ENCODE peak calls at places on chromosome 12, in eight cellular contexts. X is neuronal stem cell; I is stomach; R is thoracic aorta; C is HCT116; M is CD8-positive, alpha-beta memory T cell; B is HepG2; L is upper lobe of right lung. O is an unnamed sample. For H3K4me1, the result is how much of the 10 kb centered on the place peaks cover.

GRCh38 chr12:94617101-94617500 is 33.3 kb downstream of the TMCC3 start:
- DNase-seq in X (no peak), I (no peak), R (no peak), C (no peak), M (no peak), B (no peak), L (no peak), O (no peak)

GRCh38 chr12:53078425-53079225 is 565 bp downstream of the SPRYD3 start:
- DNase-seq in X (no peak), I (peak), R (no peak), C (no peak), M (no peak), B (no peak), L (no peak), O (no peak)

GRCh38 chr12:122125452-122126341 is 47.1 kb downstream of the MLXIP start:
- DNase-seq in X (no peak), I (no peak), R (no peak), C (no peak), M (no peak), B (no peak), L (no peak), O (no peak)

GRCh38 chr12:85279449-85280137 is 427 bp upstream of the ALX1 start:
- DNase-seq in X (peak), I (no peak), R (no peak), C (no peak), M (no peak), B (no peak), L (no peak), O (peak)

GRCh38 chr12:128323526-128323925 is 56.6 kb downstream of the TMEM132C start:
- DNase-seq in X (no peak), I (no peak), R (no peak), C (no peak), M (no peak), B (no peak), L (no peak), O (no peak)

GRCh38 chr12:80697270-80697887 is 10.1 kb upstream of the MYF6 start:
- DNase-seq in X (no peak), I (no peak), R (no peak), C (no peak), M (no peak), B (no peak), L (no peak), O (no peak)

GRCh38 chr12:4202482-4202881 is 71.1 kb upstream of the CCND2 start:
- DNase-seq in X (no peak), I (no peak), R (no peak), C (no peak), M (no peak), B (no peak), L (no peak), O (no peak)

GRCh38 chr12:46206471-46206870 is 62.4 kb downstream of the SLC38A1 start:
- DNase-seq in X (no peak), I (no peak), R (no peak), C (no peak), M (no peak), B (no peak), L (no peak), O (no peak)

GRCh38 chr12:108666326-108666995 is 32.8 kb upstream of the SELPLG start:
- DNase-seq in X (no peak), I (no peak), R (no peak), C (no peak), M (no peak), B (peak), L (no peak), O (no peak)

GRCh38 chr12:92036771-92037453 is 108.7 kb downstream of the BTG1 start:
- DNase-seq in X (no peak), I (no peak), R (no peak), C (no peak), M (no peak), B (no peak), L (no peak), O (no peak)

GRCh38 chr12:2306012-2306411 is 253.2 kb downstream of the CACNA1C start:
- DNase-seq in X (no peak), I (no peak), R (no peak), C (no peak), M (no peak), B (no peak), L (no peak), O (no peak)

GRCh38 chr12:49225551-49226166 is 36.8 kb upstream of the TUBA1A start:
- DNase-seq in X (no peak), I (no peak), R (no peak), C (no peak), M (no peak), B (no peak), L (peak), O (no peak)

GRCh38 chr12:71312767-71313375 is 126.7 kb upstream of the LGR5 start:
- DNase-seq in X (no peak), I (no peak), R (no peak), C (peak), M (no peak), B (no peak), L (no peak), O (no peak)

GRCh38 chr12:14366211-14366762 is 805 bp downstream of the ATF7IP start:
- DNase-seq in X (no peak), I (no peak), R (no peak), C (no peak), M (no peak), B (peak), L (no peak), O (peak)

GRCh38 chr12:117835113-117835512 is 133.7 kb downstream of the KSR2 start:
- DNase-seq in X (no peak), I (no peak), R (no peak), C (no peak), M (no peak), B (no peak), L (no peak), O (no peak)

GRCh38 chr12:99984271-99985128 is at the start of gene ANKS1B:
- DNase-seq in X (peak), I (peak), R (peak), C (no peak), M (no peak), B (no peak), L (peak), O (peak)

GRCh38 chr12:105522166-105522825 is 191.8 kb downstream of the C12orf75 start:
- DNase-seq in X (no peak), I (no peak), R (no peak), C (no peak), M (no peak), B (no peak), L (no peak), O (no peak)

GRCh38 chr12:92403210-92404175 is 257.8 kb upstream of the BTG1 start:
- DNase-seq in X (no peak), I (no peak), R (no peak), C (no peak), M (peak), B (no peak), L (no peak), O (peak)

GRCh38 chr12:65238609-65239008 is 39.9 kb upstream of the MSRB3 start:
- DNase-seq in X (no peak), I (no peak), R (no peak), C (no peak), M (no peak), B (no peak), L (no peak), O (no peak)

GRCh38 chr12:8687846-8688601 is 9.8 kb upstream of the RIMKLB start:
- DNase-seq in X (no peak), I (no peak), R (peak), C (peak), M (no peak), B (no peak), L (no peak), O (peak)

GRCh38 chr12:120367924-120368788 is 808 bp downstream of the MSI1 start:
- DNase-seq in X (no peak), I (no peak), R (no peak), C (no peak), M (no peak), B (no peak), L (no peak), O (no peak)

GRCh38 chr12:122024132-122024785 is 2.6 kb downstream of the BCL7A start:
- DNase-seq in X (no peak), I (no peak), R (no peak), C (no peak), M (no peak), B (peak), L (no peak), O (no peak)

GRCh38 chr12:78865297-78865955 is 852 bp downstream of the SYT1 start:
- DNase-seq in X (no peak), I (no peak), R (no peak), C (no peak), M (no peak), B (no peak), L (no peak), O (no peak)

GRCh38 chr12:78870539-78870938 is 6.0 kb downstream of the SYT1 start:
- DNase-seq in X (no peak), I (no peak), R (no peak), C (no peak), M (no peak), B (no peak), L (no peak), O (no peak)

GRCh38 chr12:78864483-78865296 is at the start of gene SYT1:
- DNase-seq in X (peak), I (no peak), R (no peak), C (no peak), M (no peak), B (no peak), L (peak), O (no peak)

GRCh38 chr12:78863482-78864427 is 819 bp upstream of the SYT1 start:
- DNase-seq in X (peak), I (no peak), R (no peak), C (no peak), M (no peak), B (no peak), L (peak), O (no peak)

DNA sequence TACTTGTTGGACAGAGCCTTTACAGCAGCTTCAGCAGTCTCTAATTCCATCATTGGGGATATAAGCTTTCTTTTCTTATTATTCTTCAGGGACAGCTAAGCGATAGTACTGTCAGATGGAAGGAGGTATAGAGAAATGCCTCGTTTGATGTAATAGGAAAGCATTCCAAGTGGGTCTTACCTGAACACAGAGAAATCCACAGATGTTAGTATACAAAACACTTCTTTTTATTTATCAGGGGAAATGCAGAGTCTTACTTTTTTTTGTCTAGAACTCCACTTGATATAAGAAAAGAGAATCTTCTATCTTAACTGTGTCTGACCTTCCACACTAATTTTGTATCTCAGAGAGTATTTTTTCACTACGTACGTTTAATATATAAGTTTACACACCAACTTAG is 1.9 kb downstream of the SYT1 start:
- DNase-seq in X (no peak), I (no peak), R (no peak), C (no peak), M (no peak), B (no peak), L (no peak), O (no peak)
- H3K4me3 ChIP-seq in X (peak), I (no peak), R (no peak), C (peak), M (no peak), B (no peak), L (no peak), O (no peak)

DNA sequence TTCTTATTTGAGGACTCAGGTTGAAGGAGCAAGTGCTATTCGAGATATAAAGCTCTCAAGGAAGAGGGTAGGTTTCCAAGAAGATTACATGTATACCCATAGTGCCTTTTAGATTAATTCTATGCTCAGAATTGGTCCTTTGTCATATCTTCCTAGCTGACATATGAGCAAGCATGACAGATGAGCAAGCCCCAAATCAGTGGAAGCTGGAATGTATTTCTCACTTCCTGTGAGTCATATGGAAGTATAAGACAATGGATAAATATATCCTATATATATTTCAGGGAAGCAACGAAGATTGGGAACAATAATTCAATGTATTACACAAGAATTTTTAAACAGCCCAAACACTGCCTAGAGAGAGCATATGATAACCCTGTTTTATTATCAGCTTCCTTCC is 674.1 kb upstream of the ATXN7L3B start:
- DNase-seq in X (no peak), I (no peak), R (no peak), C (peak), M (no peak), B (no peak), L (no peak), O (no peak)
- H3K27ac ChIP-seq in X (no peak), I (no peak), R (no peak), C (no peak), M (no peak), B (no peak), L (no peak), O (no peak)

GRCh38 chr12:50394469-50395029 is 1.9 kb downstream of the FAM186A start:
- DNase-seq in X (no peak), I (no peak), R (no peak), C (no peak), M (no peak), B (peak), L (no peak), O (no peak)
- H3K4me1 ChIP-seq in X (under half), I (under half), R (under half), C (under half), M (under half), B (under half), L (under half), O (under half)

GRCh38 chr12:21939435-21939834 is 1.8 kb downstream of the ABCC9 start:
- DNase-seq in X (no peak), I (no peak), R (no peak), C (no peak), M (no peak), B (no peak), L (no peak), O (no peak)
- H3K4me3 ChIP-seq in X (no peak), I (peak), R (peak), C (no peak), M (no peak), B (no peak), L (peak), O (no peak)

DNA sequence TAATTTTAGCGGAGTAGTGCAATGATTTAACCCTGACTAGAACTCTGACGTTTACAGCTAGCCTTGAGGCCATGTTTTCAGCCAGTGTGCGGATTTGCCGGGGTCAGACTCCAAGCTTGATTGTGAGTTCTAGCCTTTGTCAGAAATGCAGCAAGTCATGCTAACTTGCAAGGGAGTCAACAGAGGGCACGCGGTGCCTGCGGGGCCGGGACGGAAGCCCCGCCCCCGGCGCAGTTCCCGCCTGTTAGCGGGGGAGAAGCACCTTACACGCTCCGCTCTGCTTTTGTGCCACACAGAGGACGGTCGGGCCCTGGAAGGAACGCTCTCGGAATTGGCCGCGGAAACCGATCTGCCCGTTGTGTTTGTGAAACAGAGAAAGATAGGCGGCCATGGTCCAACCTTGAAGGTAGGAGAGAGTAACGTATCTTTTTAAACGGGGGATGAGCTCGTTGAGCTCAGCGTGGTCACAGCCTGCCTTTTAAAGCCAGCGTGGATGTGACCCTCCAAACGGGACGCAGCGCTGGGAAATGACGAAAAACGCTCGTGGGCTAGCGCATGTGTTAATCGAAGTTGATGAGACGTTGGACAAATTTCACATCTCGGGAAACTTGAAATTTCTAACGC is 14.8 kb upstream of the EID3 start:
- DNase-seq in X (peak), I (peak), R (peak), C (peak), M (peak), B (peak), L (peak), O (peak)
- H3K27ac ChIP-seq in X (peak), I (peak), R (peak), C (peak), M (peak), B (peak), L (peak), O (peak)

GRCh38 chr12:6324936-6325750 is 14.7 kb downstream of the PLEKHG6 start:
- DNase-seq in X (no peak), I (peak), R (no peak), C (no peak), M (no peak), B (no peak), L (no peak), O (peak)
- H3K4me1 ChIP-seq in X (under half), I (half or more), R (half or more), C (under half), M (under half), B (under half), L (half or more), O (under half)

GRCh38 chr12:89350260-89350659 is 2.0 kb downstream of the DUSP6 start:
- DNase-seq in X (no peak), I (no peak), R (no peak), C (no peak), M (no peak), B (no peak), L (no peak), O (no peak)
- H3K4me3 ChIP-seq in X (peak), I (peak), R (peak), C (peak), M (peak), B (peak), L (peak), O (peak)

GRCh38 chr12:10113085-10113484 is 14.3 kb upstream of the CLEC1A start:
- DNase-seq in X (no peak), I (no peak), R (no peak), C (no peak), M (no peak), B (no peak), L (no peak), O (no peak)
- H3K27ac ChIP-seq in X (no peak), I (no peak), R (no peak), C (no peak), M (no peak), B (no peak), L (no peak), O (no peak)

GRCh38 chr12:124520896-124521295 is 46.5 kb downstream of the NCOR2 start:
- DNase-seq in X (no peak), I (no peak), R (no peak), C (no peak), M (no peak), B (no peak), L (no peak), O (no peak)

GRCh38 chr12:124519741-124520140 is 47.7 kb downstream of the NCOR2 start:
- DNase-seq in X (no peak), I (no peak), R (no peak), C (no peak), M (no peak), B (no peak), L (no peak), O (no peak)

GRCh38 chr12:124518051-124518932 is 49.1 kb downstream of the NCOR2 start:
- DNase-seq in X (peak), I (peak), R (peak), C (peak), M (no peak), B (peak), L (peak), O (peak)

GRCh38 chr12:124517260-124518050 is 50.0 kb downstream of the NCOR2 start:
- DNase-seq in X (no peak), I (peak), R (peak), C (no peak), M (no peak), B (no peak), L (peak), O (peak)

DNA sequence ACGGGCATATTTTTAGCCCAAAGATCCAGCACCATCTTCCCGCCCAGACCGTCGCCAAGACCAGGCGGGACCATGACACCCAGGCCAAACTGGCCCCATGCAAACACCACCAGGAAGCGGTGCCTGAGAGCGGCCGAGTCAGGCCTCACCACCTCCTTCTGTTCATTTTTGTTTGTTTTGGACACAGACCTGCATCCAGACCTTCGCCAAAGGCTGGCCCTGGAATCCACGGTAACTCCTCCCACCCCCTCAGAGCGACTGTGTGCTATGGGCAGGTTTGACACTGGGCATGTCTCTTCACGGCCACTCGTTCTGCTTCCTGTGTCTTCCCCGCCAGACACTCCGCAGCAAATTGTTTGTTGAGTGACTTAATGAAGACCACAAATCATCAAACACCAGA is 47.2 kb downstream of the NCOR2 start:
- DNase-seq in X (no peak), I (peak), R (peak), C (no peak), M (no peak), B (peak), L (peak), O (no peak)
- H3K4me1 ChIP-seq in X (under half), I (half or more), R (half or more), C (half or more), M (under half), B (under half), L (half or more), O (under half)

DNA sequence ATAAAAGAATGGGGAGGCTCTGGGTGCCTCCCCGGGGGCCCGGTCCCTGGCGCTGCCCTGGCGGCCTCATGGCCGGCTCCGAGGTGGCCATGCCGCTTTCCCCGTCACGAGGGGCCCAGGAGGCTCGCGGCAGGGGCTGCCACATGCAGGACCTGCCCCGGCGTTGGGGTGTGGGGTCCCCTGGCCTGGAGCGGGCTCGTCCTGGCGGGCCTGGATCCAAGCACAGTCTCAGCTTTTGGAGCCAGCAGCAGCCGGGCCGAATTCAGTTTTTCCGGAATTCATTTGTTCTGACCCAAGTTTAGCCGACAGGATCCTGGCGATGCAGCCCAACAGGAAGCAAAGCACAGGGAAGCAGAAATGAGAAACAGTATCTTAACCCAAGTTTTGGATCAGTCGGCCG is 26.4 kb upstream of the AEBP2 start:
- DNase-seq in X (no peak), I (no peak), R (no peak), C (no peak), M (no peak), B (no peak), L (no peak), O (no peak)
- H3K4me3 ChIP-seq in X (no peak), I (no peak), R (peak), C (no peak), M (no peak), B (no peak), L (no peak), O (no peak)

O was measured in small intestine.